ENCODE peak calls at places on chromosomes 16 and 17, in four cellular contexts. One of them, this sample, is unnamed.
A peak's percentile ranks its signal among the peaks of the same experiment; 100 is the strongest.

GRCh38 chr17:5789443-5789842 is 205.1 kb upstream of the NLRP1 start:
- DNase-seq in K562: no peak
- DNase-seq in HepG2: no peak
- DNase-seq in H1: no peak
- DNase-seq in this sample: no peak

GRCh38 chr17:30476726-30477082 is 504 bp upstream of the GOSR1 start:
- DNase-seq in HepG2: peak; percentile 9
- DNase-seq in H1: no peak
- DNase-seq in K562: peak; percentile 43
- DNase-seq in this sample: no peak

GRCh38 chr16:11283820-11284248 is 2.7 kb upstream of the PRM1 start:
- DNase-seq in H1: no peak
- DNase-seq in K562: no peak
- DNase-seq in HepG2: peak; percentile 69
- DNase-seq in this sample: no peak

GRCh38 chr16:4762205-4762604 is 4.8 kb downstream of the ZNF500 start:
- DNase-seq in HepG2: no peak
- DNase-seq in K562: no peak
- DNase-seq in H1: no peak
- DNase-seq in this sample: no peak

GRCh38 chr17:80997471-80998387 is 6.1 kb downstream of the CHMP6 start:
- DNase-seq in H1: no peak
- DNase-seq in HepG2: no peak
- DNase-seq in K562: no peak
- DNase-seq in this sample: no peak

GRCh38 chr17:45102856-45103255 is 29.5 kb downstream of the PLCD3 start:
- DNase-seq in H1: no peak
- DNase-seq in HepG2: no peak
- DNase-seq in K562: no peak
- DNase-seq in this sample: no peak

GRCh38 chr17:19364699-19365498 is 2.4 kb upstream of the B9D1 start:
- DNase-seq in H1: no peak
- DNase-seq in HepG2: peak; percentile 70
- DNase-seq in K562: no peak
- DNase-seq in this sample: no peak

GRCh38 chr17:47618416-47618815 is 31.3 kb upstream of the KPNB1 start:
- DNase-seq in HepG2: peak; percentile 17
- DNase-seq in H1: no peak
- DNase-seq in K562: no peak
- DNase-seq in this sample: no peak

GRCh38 chr16:57533618-57534336 is 2.6 kb downstream of the CCDC102A start:
- DNase-seq in K562: peak; percentile 6
- DNase-seq in H1: no peak
- DNase-seq in HepG2: no peak
- DNase-seq in this sample: no peak
- TF ChIP-seq CREB1 in K562: no peak
- TF ChIP-seq CREB1 in H1: no peak
- TF ChIP-seq CREB1 in HepG2: no peak
- TF ChIP-seq CREB1 in this sample: no peak

GRCh38 chr16:24685539-24686432 is 43.7 kb upstream of the TNRC6A start:
- DNase-seq in K562: no peak
- DNase-seq in H1: no peak
- DNase-seq in HepG2: peak; percentile 85
- DNase-seq in this sample: no peak
- TF ChIP-seq RAD21 in K562: no peak
- TF ChIP-seq RAD21 in H1: no peak
- TF ChIP-seq RAD21 in HepG2: no peak
- TF ChIP-seq RAD21 in this sample: no peak

GRCh38 chr16:72990003-72990521 is 57.9 kb downstream of the ZFHX3 start:
- DNase-seq in HepG2: no peak
- DNase-seq in K562: no peak
- DNase-seq in H1: no peak
- DNase-seq in this sample: no peak
- TF ChIP-seq CREB1 in HepG2: no peak
- TF ChIP-seq CREB1 in K562: no peak
- TF ChIP-seq CREB1 in H1: no peak
- TF ChIP-seq CREB1 in this sample: no peak

GRCh38 chr17:62631936-62632924 is 4.8 kb downstream of the MRC2 start:
- DNase-seq in H1: no peak
- DNase-seq in K562: no peak
- DNase-seq in HepG2: no peak
- DNase-seq in this sample: no peak
- TF ChIP-seq RAD21 in H1: no peak
- TF ChIP-seq RAD21 in K562: no peak
- TF ChIP-seq RAD21 in HepG2: no peak
- TF ChIP-seq RAD21 in this sample: no peak